ENCODE peak calls at places on chromosomes 12 and 14, in ten cellular contexts. One of them, this sample, is unnamed.
A peak's percentile ranks its signal among the peaks of the same experiment; 100 is the strongest.

GRCh38 chr12:6688543-6688999 is 604 bp downstream of the ZNF384 start:
- DNase-seq in activated CD4-positive, alpha-beta T cell treated with anti-CD3 and anti-CD28 coated beads for 4 hours: no peak
- DNase-seq in Panc1: no peak
- DNase-seq in hypothalamus: peak; percentile 89
- DNase-seq in HFF-Myc: peak; percentile 53
- DNase-seq in type B pancreatic cell: no peak
- DNase-seq in heart right ventricle: peak; percentile 45
- DNase-seq in NCI-H2107: no peak
- DNase-seq in T-helper 17 cell: peak; percentile 17
- DNase-seq in WERI-Rb-1: no peak
- DNase-seq in this sample: no peak

GRCh38 chr12:91326043-91327027 is 143.7 kb upstream of the DCN start:
- DNase-seq in activated CD4-positive, alpha-beta T cell treated with anti-CD3 and anti-CD28 coated beads for 4 hours: no peak
- DNase-seq in Panc1: peak; percentile 20
- DNase-seq in hypothalamus: peak; percentile 4
- DNase-seq in HFF-Myc: peak; percentile 71
- DNase-seq in type B pancreatic cell: no peak
- DNase-seq in heart right ventricle: no peak
- DNase-seq in NCI-H2107: no peak
- DNase-seq in T-helper 17 cell: peak; percentile 30
- DNase-seq in WERI-Rb-1: peak; percentile 34
- DNase-seq in this sample: peak; percentile 9

GRCh38 chr12:51334774-51335173 is 10.8 kb upstream of the BIN2 start:
- DNase-seq in activated CD4-positive, alpha-beta T cell treated with anti-CD3 and anti-CD28 coated beads for 4 hours: no peak
- DNase-seq in Panc1: no peak
- DNase-seq in hypothalamus: no peak
- DNase-seq in HFF-Myc: no peak
- DNase-seq in type B pancreatic cell: no peak
- DNase-seq in heart right ventricle: no peak
- DNase-seq in NCI-H2107: no peak
- DNase-seq in T-helper 17 cell: no peak
- DNase-seq in WERI-Rb-1: no peak
- DNase-seq in this sample: no peak

GRCh38 chr12:48183876-48184548 is 568 bp downstream of the CCDC184 start:
- DNase-seq in activated CD4-positive, alpha-beta T cell treated with anti-CD3 and anti-CD28 coated beads for 4 hours: no peak
- DNase-seq in Panc1: no peak
- DNase-seq in hypothalamus: no peak
- DNase-seq in HFF-Myc: no peak
- DNase-seq in type B pancreatic cell: no peak
- DNase-seq in heart right ventricle: no peak
- DNase-seq in NCI-H2107: no peak
- DNase-seq in T-helper 17 cell: peak; percentile 13
- DNase-seq in WERI-Rb-1: no peak
- DNase-seq in this sample: no peak

GRCh38 chr12:65690477-65690876 is 133.8 kb upstream of the HMGA2 start:
- DNase-seq in activated CD4-positive, alpha-beta T cell treated with anti-CD3 and anti-CD28 coated beads for 4 hours: no peak
- DNase-seq in Panc1: no peak
- DNase-seq in hypothalamus: no peak
- DNase-seq in HFF-Myc: no peak
- DNase-seq in type B pancreatic cell: no peak
- DNase-seq in heart right ventricle: no peak
- DNase-seq in NCI-H2107: no peak
- DNase-seq in T-helper 17 cell: no peak
- DNase-seq in WERI-Rb-1: no peak
- DNase-seq in this sample: no peak

GRCh38 chr12:22856120-22856699 is 231.2 kb downstream of the ETNK1 start:
- DNase-seq in activated CD4-positive, alpha-beta T cell treated with anti-CD3 and anti-CD28 coated beads for 4 hours: no peak
- DNase-seq in Panc1: peak; percentile 10
- DNase-seq in hypothalamus: no peak
- DNase-seq in HFF-Myc: no peak
- DNase-seq in type B pancreatic cell: no peak
- DNase-seq in heart right ventricle: no peak
- DNase-seq in NCI-H2107: peak; percentile 18
- DNase-seq in T-helper 17 cell: no peak
- DNase-seq in WERI-Rb-1: no peak
- DNase-seq in this sample: no peak

GRCh38 chr12:108734200-108734906 is 3.0 kb upstream of the CORO1C start:
- DNase-seq in activated CD4-positive, alpha-beta T cell treated with anti-CD3 and anti-CD28 coated beads for 4 hours: no peak
- DNase-seq in Panc1: no peak
- DNase-seq in hypothalamus: no peak
- DNase-seq in HFF-Myc: peak; percentile 68
- DNase-seq in type B pancreatic cell: no peak
- DNase-seq in heart right ventricle: no peak
- DNase-seq in NCI-H2107: no peak
- DNase-seq in T-helper 17 cell: no peak
- DNase-seq in WERI-Rb-1: no peak
- DNase-seq in this sample: no peak

GRCh38 chr12:102051431-102051965 is 10.3 kb downstream of the WASHC3 start:
- DNase-seq in activated CD4-positive, alpha-beta T cell treated with anti-CD3 and anti-CD28 coated beads for 4 hours: no peak
- DNase-seq in Panc1: no peak
- DNase-seq in hypothalamus: no peak
- DNase-seq in HFF-Myc: no peak
- DNase-seq in type B pancreatic cell: no peak
- DNase-seq in heart right ventricle: no peak
- DNase-seq in NCI-H2107: no peak
- DNase-seq in T-helper 17 cell: no peak
- DNase-seq in WERI-Rb-1: no peak
- DNase-seq in this sample: no peak

GRCh38 chr14:21346532-21347135 is 37.2 kb downstream of the SUPT16H start:
- DNase-seq in activated CD4-positive, alpha-beta T cell treated with anti-CD3 and anti-CD28 coated beads for 4 hours: no peak
- DNase-seq in Panc1: no peak
- DNase-seq in hypothalamus: no peak
- DNase-seq in HFF-Myc: peak; percentile 31
- DNase-seq in type B pancreatic cell: no peak
- DNase-seq in heart right ventricle: no peak
- DNase-seq in NCI-H2107: no peak
- DNase-seq in T-helper 17 cell: no peak
- DNase-seq in WERI-Rb-1: no peak
- DNase-seq in this sample: no peak

GRCh38 chr12:21613931-21614330 is 9.3 kb upstream of the GYS2 start:
- DNase-seq in activated CD4-positive, alpha-beta T cell treated with anti-CD3 and anti-CD28 coated beads for 4 hours: no peak
- DNase-seq in Panc1: no peak
- DNase-seq in hypothalamus: no peak
- DNase-seq in HFF-Myc: no peak
- DNase-seq in type B pancreatic cell: no peak
- DNase-seq in heart right ventricle: no peak
- DNase-seq in NCI-H2107: no peak
- DNase-seq in T-helper 17 cell: no peak
- DNase-seq in WERI-Rb-1: no peak
- DNase-seq in this sample: no peak

GRCh38 chr12:90428474-90428873 is 526.5 kb downstream of the CCER1 start:
- DNase-seq in activated CD4-positive, alpha-beta T cell treated with anti-CD3 and anti-CD28 coated beads for 4 hours: no peak
- DNase-seq in Panc1: no peak
- DNase-seq in hypothalamus: no peak
- DNase-seq in HFF-Myc: no peak
- DNase-seq in type B pancreatic cell: no peak
- DNase-seq in heart right ventricle: no peak
- DNase-seq in NCI-H2107: no peak
- DNase-seq in T-helper 17 cell: no peak
- DNase-seq in WERI-Rb-1: no peak
- DNase-seq in this sample: no peak

GRCh38 chr12:67702136-67702535 is 53.6 kb downstream of the DYRK2 start:
- DNase-seq in activated CD4-positive, alpha-beta T cell treated with anti-CD3 and anti-CD28 coated beads for 4 hours: no peak
- DNase-seq in Panc1: no peak
- DNase-seq in hypothalamus: no peak
- DNase-seq in HFF-Myc: no peak
- DNase-seq in type B pancreatic cell: no peak
- DNase-seq in heart right ventricle: no peak
- DNase-seq in NCI-H2107: no peak
- DNase-seq in T-helper 17 cell: no peak
- DNase-seq in WERI-Rb-1: peak; percentile 30
- DNase-seq in this sample: no peak

GRCh38 chr14:75310295-75311059 is 31.8 kb downstream of the FOS start:
- DNase-seq in activated CD4-positive, alpha-beta T cell treated with anti-CD3 and anti-CD28 coated beads for 4 hours: no peak
- DNase-seq in Panc1: no peak
- DNase-seq in hypothalamus: peak; percentile 81
- DNase-seq in HFF-Myc: no peak
- DNase-seq in type B pancreatic cell: peak; percentile 78
- DNase-seq in heart right ventricle: peak; percentile 91
- DNase-seq in NCI-H2107: peak; percentile 82
- DNase-seq in T-helper 17 cell: no peak
- DNase-seq in WERI-Rb-1: no peak
- DNase-seq in this sample: peak; percentile 68

GRCh38 chr12:16573652-16574077 is 32.3 kb downstream of the LMO3 start:
- DNase-seq in activated CD4-positive, alpha-beta T cell treated with anti-CD3 and anti-CD28 coated beads for 4 hours: no peak
- DNase-seq in Panc1: no peak
- DNase-seq in hypothalamus: no peak
- DNase-seq in HFF-Myc: no peak
- DNase-seq in type B pancreatic cell: no peak
- DNase-seq in heart right ventricle: no peak
- DNase-seq in NCI-H2107: no peak
- DNase-seq in T-helper 17 cell: no peak
- DNase-seq in WERI-Rb-1: peak; percentile 89
- DNase-seq in this sample: no peak

GRCh38 chr12:107225626-107226025 is 132.3 kb upstream of the CRY1 start:
- DNase-seq in activated CD4-positive, alpha-beta T cell treated with anti-CD3 and anti-CD28 coated beads for 4 hours: no peak
- DNase-seq in Panc1: no peak
- DNase-seq in hypothalamus: no peak
- DNase-seq in HFF-Myc: no peak
- DNase-seq in type B pancreatic cell: no peak
- DNase-seq in heart right ventricle: no peak
- DNase-seq in NCI-H2107: no peak
- DNase-seq in T-helper 17 cell: no peak
- DNase-seq in WERI-Rb-1: no peak
- DNase-seq in this sample: no peak

GRCh38 chr12:92224685-92225331 is 79.2 kb upstream of the BTG1 start:
- DNase-seq in activated CD4-positive, alpha-beta T cell treated with anti-CD3 and anti-CD28 coated beads for 4 hours: no peak
- DNase-seq in Panc1: no peak
- DNase-seq in hypothalamus: no peak
- DNase-seq in HFF-Myc: no peak
- DNase-seq in type B pancreatic cell: no peak
- DNase-seq in heart right ventricle: no peak
- DNase-seq in NCI-H2107: no peak
- DNase-seq in T-helper 17 cell: no peak
- DNase-seq in WERI-Rb-1: no peak
- DNase-seq in this sample: no peak

GRCh38 chr14:93717968-93718320 is 70.3 kb downstream of the PRIMA1 start:
- DNase-seq in activated CD4-positive, alpha-beta T cell treated with anti-CD3 and anti-CD28 coated beads for 4 hours: no peak
- DNase-seq in Panc1: no peak
- DNase-seq in hypothalamus: no peak
- DNase-seq in HFF-Myc: no peak
- DNase-seq in type B pancreatic cell: no peak
- DNase-seq in heart right ventricle: no peak
- DNase-seq in NCI-H2107: no peak
- DNase-seq in T-helper 17 cell: no peak
- DNase-seq in WERI-Rb-1: no peak
- DNase-seq in this sample: no peak

GRCh38 chr14:61510736-61511557 is 184.4 kb upstream of the HIF1A start:
- DNase-seq in activated CD4-positive, alpha-beta T cell treated with anti-CD3 and anti-CD28 coated beads for 4 hours: peak; percentile 23
- DNase-seq in Panc1: no peak
- DNase-seq in hypothalamus: no peak
- DNase-seq in HFF-Myc: no peak
- DNase-seq in type B pancreatic cell: no peak
- DNase-seq in heart right ventricle: no peak
- DNase-seq in NCI-H2107: no peak
- DNase-seq in T-helper 17 cell: no peak
- DNase-seq in WERI-Rb-1: no peak
- DNase-seq in this sample: no peak

GRCh38 chr12:56803750-56804149 is 40.6 kb downstream of the HSD17B6 start:
- DNase-seq in activated CD4-positive, alpha-beta T cell treated with anti-CD3 and anti-CD28 coated beads for 4 hours: no peak
- DNase-seq in Panc1: no peak
- DNase-seq in hypothalamus: no peak
- DNase-seq in HFF-Myc: no peak
- DNase-seq in type B pancreatic cell: no peak
- DNase-seq in heart right ventricle: peak; percentile 30
- DNase-seq in NCI-H2107: no peak
- DNase-seq in T-helper 17 cell: no peak
- DNase-seq in WERI-Rb-1: no peak
- DNase-seq in this sample: no peak

GRCh38 chr12:124030510-124030909 is 57.5 kb downstream of the ZNF664 start:
- DNase-seq in activated CD4-positive, alpha-beta T cell treated with anti-CD3 and anti-CD28 coated beads for 4 hours: no peak
- DNase-seq in Panc1: no peak
- DNase-seq in hypothalamus: no peak
- DNase-seq in HFF-Myc: no peak
- DNase-seq in type B pancreatic cell: no peak
- DNase-seq in heart right ventricle: no peak
- DNase-seq in NCI-H2107: no peak
- DNase-seq in T-helper 17 cell: no peak
- DNase-seq in WERI-Rb-1: no peak
- DNase-seq in this sample: no peak

GRCh38 chr14:104925941-104926609 is 1.4 kb downstream of the PLD4 start:
- DNase-seq in activated CD4-positive, alpha-beta T cell treated with anti-CD3 and anti-CD28 coated beads for 4 hours: no peak
- DNase-seq in Panc1: no peak
- DNase-seq in hypothalamus: no peak
- DNase-seq in HFF-Myc: no peak
- DNase-seq in type B pancreatic cell: no peak
- DNase-seq in heart right ventricle: no peak
- DNase-seq in NCI-H2107: no peak
- DNase-seq in T-helper 17 cell: no peak
- DNase-seq in WERI-Rb-1: no peak
- DNase-seq in this sample: no peak

GRCh38 chr14:48275301-48275700 is 599.9 kb upstream of the MDGA2 start:
- DNase-seq in activated CD4-positive, alpha-beta T cell treated with anti-CD3 and anti-CD28 coated beads for 4 hours: no peak
- DNase-seq in Panc1: no peak
- DNase-seq in hypothalamus: no peak
- DNase-seq in HFF-Myc: no peak
- DNase-seq in type B pancreatic cell: no peak
- DNase-seq in heart right ventricle: no peak
- DNase-seq in NCI-H2107: no peak
- DNase-seq in T-helper 17 cell: no peak
- DNase-seq in WERI-Rb-1: no peak
- DNase-seq in this sample: no peak

GRCh38 chr14:79229383-79229875 is 981.9 kb downstream of the DIO2 start:
- DNase-seq in activated CD4-positive, alpha-beta T cell treated with anti-CD3 and anti-CD28 coated beads for 4 hours: no peak
- DNase-seq in Panc1: no peak
- DNase-seq in hypothalamus: no peak
- DNase-seq in HFF-Myc: no peak
- DNase-seq in type B pancreatic cell: no peak
- DNase-seq in heart right ventricle: no peak
- DNase-seq in NCI-H2107: no peak
- DNase-seq in T-helper 17 cell: no peak
- DNase-seq in WERI-Rb-1: peak; percentile 13
- DNase-seq in this sample: no peak

GRCh38 chr12:48925218-48925871 is at the start of gene FKBP11:
- DNase-seq in activated CD4-positive, alpha-beta T cell treated with anti-CD3 and anti-CD28 coated beads for 4 hours: peak; percentile 82
- DNase-seq in Panc1: no peak
- DNase-seq in hypothalamus: peak; percentile 17
- DNase-seq in HFF-Myc: no peak
- DNase-seq in type B pancreatic cell: no peak
- DNase-seq in heart right ventricle: peak; percentile 67
- DNase-seq in NCI-H2107: no peak
- DNase-seq in T-helper 17 cell: peak; percentile 56
- DNase-seq in WERI-Rb-1: peak; percentile 25
- DNase-seq in this sample: no peak

GRCh38 chr12:56461235-56462159 is 6.9 kb upstream of the SPRYD4 start:
- DNase-seq in activated CD4-positive, alpha-beta T cell treated with anti-CD3 and anti-CD28 coated beads for 4 hours: no peak
- DNase-seq in Panc1: peak; percentile 72
- DNase-seq in hypothalamus: no peak
- DNase-seq in HFF-Myc: no peak
- DNase-seq in type B pancreatic cell: no peak
- DNase-seq in heart right ventricle: no peak
- DNase-seq in NCI-H2107: no peak
- DNase-seq in T-helper 17 cell: no peak
- DNase-seq in WERI-Rb-1: no peak
- DNase-seq in this sample: no peak

GRCh38 chr14:81392976-81393643 is 7.0 kb downstream of the STON2 start:
- DNase-seq in activated CD4-positive, alpha-beta T cell treated with anti-CD3 and anti-CD28 coated beads for 4 hours: no peak
- DNase-seq in Panc1: no peak
- DNase-seq in hypothalamus: no peak
- DNase-seq in HFF-Myc: no peak
- DNase-seq in type B pancreatic cell: no peak
- DNase-seq in heart right ventricle: no peak
- DNase-seq in NCI-H2107: no peak
- DNase-seq in T-helper 17 cell: no peak
- DNase-seq in WERI-Rb-1: no peak
- DNase-seq in this sample: no peak

GRCh38 chr12:57521475-57522018 is 1.1 kb upstream of the MBD6 start:
- DNase-seq in activated CD4-positive, alpha-beta T cell treated with anti-CD3 and anti-CD28 coated beads for 4 hours: peak; percentile 15
- DNase-seq in Panc1: peak; percentile 30
- DNase-seq in hypothalamus: no peak
- DNase-seq in HFF-Myc: no peak
- DNase-seq in type B pancreatic cell: no peak
- DNase-seq in heart right ventricle: peak; percentile 46
- DNase-seq in NCI-H2107: no peak
- DNase-seq in T-helper 17 cell: peak; percentile 26
- DNase-seq in WERI-Rb-1: peak; percentile 74
- DNase-seq in this sample: no peak

GRCh38 chr12:72084061-72084460 is 145.4 kb downstream of the TPH2 start:
- DNase-seq in activated CD4-positive, alpha-beta T cell treated with anti-CD3 and anti-CD28 coated beads for 4 hours: no peak
- DNase-seq in Panc1: no peak
- DNase-seq in hypothalamus: no peak
- DNase-seq in HFF-Myc: no peak
- DNase-seq in type B pancreatic cell: no peak
- DNase-seq in heart right ventricle: no peak
- DNase-seq in NCI-H2107: no peak
- DNase-seq in T-helper 17 cell: no peak
- DNase-seq in WERI-Rb-1: no peak
- DNase-seq in this sample: no peak